ENCODE peak calls at places on chromosomes 3 and 15, in five cellular contexts. O, G, T, M and I are unnamed samples.

GRCh38 chr3:39664931-39665330 is 144.5 kb upstream of the MYRIP start:
- DNase-seq in O (no peak), G (no peak), T (no peak), M (no peak), I (no peak)

GRCh38 chr3:10555263-10555662 is 49.9 kb upstream of the ATP2B2 start:
- DNase-seq in O (no peak), G (no peak), T (no peak), M (no peak), I (no peak)

GRCh38 chr3:196627043-196627442 is 12.5 kb upstream of the NRROS start:
- DNase-seq in O (no peak), G (no peak), T (no peak), M (no peak), I (no peak)

GRCh38 chr3:51997935-51998596 is 2.4 kb upstream of the RPL29 start:
- DNase-seq in O (no peak), G (no peak), T (peak; percentile 62), M (peak; percentile 54), I (no peak)

GRCh38 chr15:24857777-24858176 is 97.0 kb upstream of the SNRPN start:
- DNase-seq in O (no peak), G (no peak), T (peak; percentile 60), M (no peak), I (no peak)

GRCh38 chr3:194306771-194307640 is 44.1 kb downstream of the CPN2 start:
- DNase-seq in O (no peak), G (peak; percentile 47), T (no peak), M (no peak), I (no peak)

GRCh38 chr15:51908312-51908711 is 63.3 kb downstream of the LEO1 start:
- DNase-seq in O (no peak), G (no peak), T (no peak), M (no peak), I (peak; percentile 22)

GRCh38 chr15:63597821-63598220 is 634 bp downstream of the FBXL22 start:
- DNase-seq in O (no peak), G (no peak), T (no peak), M (no peak), I (no peak)

GRCh38 chr3:27840807-27841594 is 118.9 kb upstream of the EOMES start:
- DNase-seq in O (no peak), G (no peak), T (no peak), M (no peak), I (no peak)